ENCODE peak calls at places on chromosomes 6 and 20, in four cellular contexts. G, R, B and A are unnamed samples.

GRCh38 chr20:16898433-16898832 is 150.3 kb downstream of the OTOR start:
- DNase-seq in G (no peak), B (no peak), R (peak), A (no peak)

GRCh38 chr6:32664827-32665362 is 1.6 kb downstream of the HLA-DQB1 start:
- DNase-seq in G (no peak), B (peak), R (peak), A (no peak)

GRCh38 chr6:11362481-11363018 is 130.1 kb upstream of the NEDD9 start:
- DNase-seq in R (no peak), B (no peak), G (no peak), A (no peak)

GRCh38 chr20:10922941-10923340 is 249.1 kb upstream of the JAG1 start:
- DNase-seq in B (no peak), R (peak), G (no peak), A (peak)

GRCh38 chr20:51371720-51372119 is 170.8 kb downstream of the NFATC2 start:
- DNase-seq in B (no peak), R (no peak), G (no peak), A (no peak)

GRCh38 chr6:137159912-137160311 is 13.5 kb downstream of the IL22RA2 start:
- DNase-seq in B (no peak), R (peak), G (no peak), A (no peak)

GRCh38 chr6:160333841-160334240 is 14.3 kb upstream of the SLC22A3 start:
- DNase-seq in R (no peak), B (no peak), G (no peak), A (no peak)

GRCh38 chr20:35698298-35699126 is 640 bp downstream of the NFS1 start:
- DNase-seq in G (no peak), R (no peak), B (no peak), A (no peak)

GRCh38 chr20:44768854-44769480 is 23.3 kb downstream of the KCNK15 start:
- DNase-seq in B (no peak), R (no peak), G (no peak), A (no peak)

GRCh38 chr6:56911847-56912246 is 43.1 kb upstream of the BEND6 start:
- DNase-seq in G (no peak), B (no peak), R (peak), A (no peak)

GRCh38 chr6:47464052-47464451 is 13.5 kb upstream of the CD2AP start:
- DNase-seq in B (no peak), R (no peak), G (no peak), A (peak)

GRCh38 chr20:6562111-6562510 is 205.4 kb upstream of the BMP2 start:
- DNase-seq in G (no peak), R (peak), B (no peak), A (no peak)

GRCh38 chr6:135938588-135939215 is 87.2 kb downstream of the PDE7B start:
- DNase-seq in R (no peak), G (no peak), B (no peak), A (no peak)

GRCh38 chr6:164185342-164185920 is 770.9 kb downstream of the QKI start:
- DNase-seq in G (no peak), B (no peak), R (no peak), A (no peak)

GRCh38 chr6:167424060-167424673 is 99.3 kb downstream of the TTLL2 start:
- DNase-seq in G (no peak), R (no peak), B (no peak), A (no peak)

GRCh38 chr20:25035924-25036323 is 22.0 kb downstream of the ACSS1 start:
- DNase-seq in G (no peak), B (no peak), R (no peak), A (no peak)

GRCh38 chr6:168342626-168343025 is 23.0 kb upstream of the DACT2 start:
- DNase-seq in G (no peak), B (no peak), R (no peak), A (peak)

GRCh38 chr6:125307964-125308615 is 6.3 kb upstream of the HDDC2 start:
- DNase-seq in B (no peak), G (no peak), R (no peak), A (peak)